ENCODE peak calls at places on chromosome 10, in six cellular contexts. One of them, this sample, is unnamed.

GRCh38 chr10:124030711-124031110 is 62.7 kb downstream of the CHST15 start:
- DNase-seq in kidney epithelial cell: no peak
- DNase-seq in HEK293T: no peak
- DNase-seq in HuH-7: no peak
- DNase-seq in body of pancreas: no peak
- DNase-seq in progenitor cell of endocrine pancreas: no peak
- DNase-seq in this sample: no peak

GRCh38 chr10:62019013-62019684 is 117.7 kb downstream of the ARID5B start:
- DNase-seq in progenitor cell of endocrine pancreas: no peak
- DNase-seq in HuH-7: no peak
- DNase-seq in kidney epithelial cell: no peak
- DNase-seq in body of pancreas: no peak
- DNase-seq in HEK293T: no peak
- DNase-seq in this sample: no peak

GRCh38 chr10:14659626-14660196 is 115.0 kb downstream of the FAM107B start:
- DNase-seq in progenitor cell of endocrine pancreas: no peak
- DNase-seq in HuH-7: no peak
- DNase-seq in kidney epithelial cell: no peak
- DNase-seq in HEK293T: no peak
- DNase-seq in body of pancreas: peak
- DNase-seq in this sample: no peak

GRCh38 chr10:45368181-45368580 is 5.8 kb upstream of the ALOX5 start:
- DNase-seq in HEK293T: no peak
- DNase-seq in body of pancreas: no peak
- DNase-seq in kidney epithelial cell: no peak
- DNase-seq in progenitor cell of endocrine pancreas: no peak
- DNase-seq in HuH-7: no peak
- DNase-seq in this sample: no peak

GRCh38 chr10:23994459-23995046 is 214.4 kb upstream of the KIAA1217 start:
- DNase-seq in kidney epithelial cell: peak
- DNase-seq in HEK293T: peak
- DNase-seq in body of pancreas: peak
- DNase-seq in HuH-7: peak
- DNase-seq in progenitor cell of endocrine pancreas: peak
- DNase-seq in this sample: peak

GRCh38 chr10:25616903-25617592 is 317.0 kb upstream of the MYO3A start:
- DNase-seq in body of pancreas: no peak
- DNase-seq in HEK293T: no peak
- DNase-seq in progenitor cell of endocrine pancreas: no peak
- DNase-seq in kidney epithelial cell: no peak
- DNase-seq in HuH-7: no peak
- DNase-seq in this sample: no peak

GRCh38 chr10:127492607-127493250 is 56.4 kb upstream of the NPS start:
- DNase-seq in HuH-7: peak
- DNase-seq in kidney epithelial cell: no peak
- DNase-seq in body of pancreas: no peak
- DNase-seq in progenitor cell of endocrine pancreas: no peak
- DNase-seq in HEK293T: peak
- DNase-seq in this sample: no peak

GRCh38 chr10:125124907-125125306 is 35.5 kb downstream of the CTBP2 start:
- DNase-seq in HEK293T: no peak
- DNase-seq in body of pancreas: no peak
- DNase-seq in kidney epithelial cell: no peak
- DNase-seq in HuH-7: no peak
- DNase-seq in progenitor cell of endocrine pancreas: no peak
- DNase-seq in this sample: no peak

GRCh38 chr10:9331583-9332008 is 1277.1 kb downstream of the GATA3 start:
- DNase-seq in progenitor cell of endocrine pancreas: no peak
- DNase-seq in body of pancreas: no peak
- DNase-seq in HEK293T: peak
- DNase-seq in HuH-7: peak
- DNase-seq in kidney epithelial cell: no peak
- DNase-seq in this sample: peak

GRCh38 chr10:65891073-65891981 is 1034.5 kb upstream of the LRRTM3 start:
- DNase-seq in kidney epithelial cell: no peak
- DNase-seq in HEK293T: no peak
- DNase-seq in body of pancreas: no peak
- DNase-seq in progenitor cell of endocrine pancreas: no peak
- DNase-seq in HuH-7: no peak
- DNase-seq in this sample: no peak

GRCh38 chr10:119217401-119217800 is 10.0 kb downstream of the GRK5 start:
- DNase-seq in progenitor cell of endocrine pancreas: no peak
- DNase-seq in HEK293T: no peak
- DNase-seq in body of pancreas: no peak
- DNase-seq in kidney epithelial cell: no peak
- DNase-seq in HuH-7: no peak
- DNase-seq in this sample: no peak

GRCh38 chr10:21100190-21100589 is 203.1 kb upstream of the NEBL start:
- DNase-seq in progenitor cell of endocrine pancreas: no peak
- DNase-seq in kidney epithelial cell: no peak
- DNase-seq in HEK293T: no peak
- DNase-seq in body of pancreas: no peak
- DNase-seq in HuH-7: no peak
- DNase-seq in this sample: peak

GRCh38 chr10:5654218-5654755 is 12.1 kb downstream of the ASB13 start:
- DNase-seq in HEK293T: no peak
- DNase-seq in HuH-7: no peak
- DNase-seq in progenitor cell of endocrine pancreas: no peak
- DNase-seq in body of pancreas: no peak
- DNase-seq in kidney epithelial cell: no peak
- DNase-seq in this sample: no peak

GRCh38 chr10:77609781-77610272 is 27.8 kb downstream of the KCNMA1 start:
- DNase-seq in HuH-7: no peak
- DNase-seq in body of pancreas: no peak
- DNase-seq in progenitor cell of endocrine pancreas: no peak
- DNase-seq in HEK293T: no peak
- DNase-seq in kidney epithelial cell: no peak
- DNase-seq in this sample: no peak

GRCh38 chr10:116877391-116877790 is 28.1 kb downstream of the ENO4 start:
- DNase-seq in HuH-7: no peak
- DNase-seq in HEK293T: no peak
- DNase-seq in body of pancreas: no peak
- DNase-seq in kidney epithelial cell: no peak
- DNase-seq in progenitor cell of endocrine pancreas: no peak
- DNase-seq in this sample: no peak

GRCh38 chr10:119203006-119203405 is 4.4 kb upstream of the GRK5 start:
- DNase-seq in progenitor cell of endocrine pancreas: no peak
- DNase-seq in HuH-7: no peak
- DNase-seq in kidney epithelial cell: no peak
- DNase-seq in body of pancreas: no peak
- DNase-seq in HEK293T: no peak
- DNase-seq in this sample: no peak

GRCh38 chr10:13146383-13146782 is 15.0 kb upstream of the MCM10 start:
- DNase-seq in body of pancreas: no peak
- DNase-seq in HEK293T: no peak
- DNase-seq in kidney epithelial cell: no peak
- DNase-seq in progenitor cell of endocrine pancreas: no peak
- DNase-seq in HuH-7: no peak
- DNase-seq in this sample: no peak

GRCh38 chr10:1094112-1095057 is 38.2 kb downstream of the WDR37 start:
- DNase-seq in HEK293T: no peak
- DNase-seq in progenitor cell of endocrine pancreas: no peak
- DNase-seq in body of pancreas: no peak
- DNase-seq in HuH-7: no peak
- DNase-seq in kidney epithelial cell: no peak
- DNase-seq in this sample: no peak

GRCh38 chr10:132458071-132458594 is 61.1 kb downstream of the PWWP2B start:
- DNase-seq in HuH-7: no peak
- DNase-seq in body of pancreas: no peak
- DNase-seq in progenitor cell of endocrine pancreas: no peak
- DNase-seq in HEK293T: no peak
- DNase-seq in kidney epithelial cell: no peak
- DNase-seq in this sample: no peak

GRCh38 chr10:97479939-97480338 is 18.3 kb downstream of the MMS19 start:
- DNase-seq in progenitor cell of endocrine pancreas: no peak
- DNase-seq in HuH-7: no peak
- DNase-seq in kidney epithelial cell: no peak
- DNase-seq in HEK293T: no peak
- DNase-seq in body of pancreas: no peak
- DNase-seq in this sample: peak

GRCh38 chr10:34231441-34232180 is 583.5 kb downstream of the PARD3 start:
- DNase-seq in HEK293T: no peak
- DNase-seq in progenitor cell of endocrine pancreas: no peak
- DNase-seq in HuH-7: peak
- DNase-seq in body of pancreas: no peak
- DNase-seq in kidney epithelial cell: no peak
- DNase-seq in this sample: no peak

GRCh38 chr10:129545257-129545656 is 78.2 kb downstream of the MGMT start:
- DNase-seq in HuH-7: peak
- DNase-seq in HEK293T: no peak
- DNase-seq in body of pancreas: no peak
- DNase-seq in kidney epithelial cell: no peak
- DNase-seq in progenitor cell of endocrine pancreas: no peak
- DNase-seq in this sample: no peak

GRCh38 chr10:42971251-42971599 is 105.6 kb upstream of the RET start:
- DNase-seq in HuH-7: no peak
- DNase-seq in kidney epithelial cell: no peak
- DNase-seq in HEK293T: no peak
- DNase-seq in progenitor cell of endocrine pancreas: no peak
- DNase-seq in body of pancreas: no peak
- DNase-seq in this sample: no peak

GRCh38 chr10:90598513-90598912 is 259.3 kb downstream of the HTR7 start:
- DNase-seq in HuH-7: no peak
- DNase-seq in kidney epithelial cell: no peak
- DNase-seq in progenitor cell of endocrine pancreas: no peak
- DNase-seq in HEK293T: no peak
- DNase-seq in body of pancreas: no peak
- DNase-seq in this sample: no peak

GRCh38 chr10:110036640-110037039 is 28.9 kb downstream of the ADD3 start:
- DNase-seq in body of pancreas: no peak
- DNase-seq in progenitor cell of endocrine pancreas: no peak
- DNase-seq in HEK293T: no peak
- DNase-seq in kidney epithelial cell: no peak
- DNase-seq in HuH-7: no peak
- DNase-seq in this sample: no peak

GRCh38 chr10:13865758-13866491 is 279.2 kb downstream of the PRPF18 start:
- DNase-seq in kidney epithelial cell: peak
- DNase-seq in progenitor cell of endocrine pancreas: no peak
- DNase-seq in HuH-7: no peak
- DNase-seq in HEK293T: no peak
- DNase-seq in body of pancreas: no peak
- DNase-seq in this sample: no peak

GRCh38 chr10:17835688-17836087 is 26.5 kb downstream of the MRC1 start:
- DNase-seq in body of pancreas: no peak
- DNase-seq in HuH-7: no peak
- DNase-seq in kidney epithelial cell: peak
- DNase-seq in HEK293T: no peak
- DNase-seq in progenitor cell of endocrine pancreas: no peak
- DNase-seq in this sample: no peak

GRCh38 chr10:119207713-119208552 is 562 bp downstream of the GRK5 start:
- DNase-seq in HuH-7: peak
- DNase-seq in kidney epithelial cell: no peak
- DNase-seq in body of pancreas: peak
- DNase-seq in progenitor cell of endocrine pancreas: peak
- DNase-seq in HEK293T: peak
- DNase-seq in this sample: peak

GRCh38 chr10:94481410-94481809 is 64.2 kb upstream of the HELLS start:
- DNase-seq in HEK293T: no peak
- DNase-seq in body of pancreas: no peak
- DNase-seq in HuH-7: no peak
- DNase-seq in kidney epithelial cell: no peak
- DNase-seq in progenitor cell of endocrine pancreas: no peak
- DNase-seq in this sample: no peak

GRCh38 chr10:7561216-7561893 is 105.4 kb downstream of the ITIH5 start:
- DNase-seq in HuH-7: no peak
- DNase-seq in kidney epithelial cell: no peak
- DNase-seq in progenitor cell of endocrine pancreas: no peak
- DNase-seq in HEK293T: no peak
- DNase-seq in body of pancreas: peak
- DNase-seq in this sample: no peak

GRCh38 chr10:61830846-61831273 is 70.6 kb upstream of the ARID5B start:
- DNase-seq in body of pancreas: no peak
- DNase-seq in HuH-7: peak
- DNase-seq in HEK293T: no peak
- DNase-seq in kidney epithelial cell: no peak
- DNase-seq in progenitor cell of endocrine pancreas: no peak
- DNase-seq in this sample: no peak